ENCODE peak calls at places on chromosomes 5 and 9, in six cellular contexts. One of them, this sample, is unnamed.
A peak's percentile ranks its signal among the peaks of the same experiment; 100 is the strongest.

GRCh38 chr5:93289915-93290314 is 291.1 kb downstream of the NR2F1-AS1 start:
- DNase-seq in MCF 10A: no peak
- DNase-seq in ascending aorta: no peak
- DNase-seq in mesothelial cell of epicardium: no peak
- DNase-seq in GM20000: no peak
- DNase-seq in IMR-90: no peak
- DNase-seq in this sample: no peak

GRCh38 chr5:16897284-16897704 is 38.8 kb downstream of the MYO10 start:
- DNase-seq in MCF 10A: no peak
- DNase-seq in ascending aorta: no peak
- DNase-seq in mesothelial cell of epicardium: no peak
- DNase-seq in GM20000: no peak
- DNase-seq in IMR-90: peak; percentile 74
- DNase-seq in this sample: no peak

GRCh38 chr5:140966293-140967225 is at the start of gene PCDHAC2:
- DNase-seq in MCF 10A: peak; percentile 55
- DNase-seq in ascending aorta: no peak
- DNase-seq in mesothelial cell of epicardium: peak; percentile 42
- DNase-seq in GM20000: no peak
- DNase-seq in IMR-90: no peak
- DNase-seq in this sample: peak; percentile 40

GRCh38 chr5:143980506-143980905 is 168.5 kb downstream of the HMHB1 start:
- DNase-seq in MCF 10A: no peak
- DNase-seq in ascending aorta: no peak
- DNase-seq in mesothelial cell of epicardium: no peak
- DNase-seq in GM20000: no peak
- DNase-seq in IMR-90: no peak
- DNase-seq in this sample: no peak

GRCh38 chr5:55680353-55680752 is 31.8 kb downstream of the SLC38A9 start:
- DNase-seq in MCF 10A: no peak
- DNase-seq in ascending aorta: no peak
- DNase-seq in mesothelial cell of epicardium: no peak
- DNase-seq in GM20000: no peak
- DNase-seq in IMR-90: no peak
- DNase-seq in this sample: no peak

GRCh38 chr5:33601881-33602280 is 161.1 kb downstream of the TARS1 start:
- DNase-seq in MCF 10A: no peak
- DNase-seq in ascending aorta: no peak
- DNase-seq in mesothelial cell of epicardium: no peak
- DNase-seq in GM20000: no peak
- DNase-seq in IMR-90: no peak
- DNase-seq in this sample: no peak

GRCh38 chr5:157108961-157109360 is at the start of gene HAVCR2:
- DNase-seq in MCF 10A: no peak
- DNase-seq in ascending aorta: peak; percentile 35
- DNase-seq in mesothelial cell of epicardium: no peak
- DNase-seq in GM20000: peak; percentile 40
- DNase-seq in IMR-90: no peak
- DNase-seq in this sample: no peak

GRCh38 chr9:127825319-127826051 is 22.8 kb downstream of the FPGS start:
- DNase-seq in MCF 10A: no peak
- DNase-seq in ascending aorta: no peak
- DNase-seq in mesothelial cell of epicardium: no peak
- DNase-seq in GM20000: no peak
- DNase-seq in IMR-90: no peak
- DNase-seq in this sample: peak; percentile 61

GRCh38 chr5:68465133-68465532 is 249.6 kb downstream of the PIK3R1 start:
- DNase-seq in MCF 10A: no peak
- DNase-seq in ascending aorta: no peak
- DNase-seq in mesothelial cell of epicardium: no peak
- DNase-seq in GM20000: no peak
- DNase-seq in IMR-90: no peak
- DNase-seq in this sample: no peak

GRCh38 chr5:138573949-138574670 is 1.1 kb downstream of the HSPA9 start:
- DNase-seq in MCF 10A: no peak
- DNase-seq in ascending aorta: no peak
- DNase-seq in mesothelial cell of epicardium: no peak
- DNase-seq in GM20000: no peak
- DNase-seq in IMR-90: peak; percentile 52
- DNase-seq in this sample: no peak

GRCh38 chr9:34291019-34291418 is 38.0 kb downstream of the KIF24 start:
- DNase-seq in MCF 10A: no peak
- DNase-seq in ascending aorta: no peak
- DNase-seq in mesothelial cell of epicardium: no peak
- DNase-seq in GM20000: no peak
- DNase-seq in IMR-90: no peak
- DNase-seq in this sample: no peak

GRCh38 chr9:27426717-27427645 is 97.1 kb upstream of the IFNK start:
- DNase-seq in MCF 10A: peak; percentile 75
- DNase-seq in ascending aorta: no peak
- DNase-seq in mesothelial cell of epicardium: no peak
- DNase-seq in GM20000: no peak
- DNase-seq in IMR-90: peak; percentile 18
- DNase-seq in this sample: no peak

GRCh38 chr9:89996106-89996505 is 391.3 kb downstream of the GADD45G start:
- DNase-seq in MCF 10A: peak; percentile 18
- DNase-seq in ascending aorta: no peak
- DNase-seq in mesothelial cell of epicardium: no peak
- DNase-seq in GM20000: no peak
- DNase-seq in IMR-90: no peak
- DNase-seq in this sample: no peak

GRCh38 chr9:89993678-89994630 is 389.1 kb downstream of the GADD45G start:
- DNase-seq in MCF 10A: peak; percentile 19
- DNase-seq in ascending aorta: no peak
- DNase-seq in mesothelial cell of epicardium: no peak
- DNase-seq in GM20000: no peak
- DNase-seq in IMR-90: no peak
- DNase-seq in this sample: no peak

GRCh38 chr9:89994988-89995613 is 390.3 kb downstream of the GADD45G start:
- DNase-seq in MCF 10A: no peak
- DNase-seq in ascending aorta: no peak
- DNase-seq in mesothelial cell of epicardium: no peak
- DNase-seq in GM20000: no peak
- DNase-seq in IMR-90: no peak
- DNase-seq in this sample: no peak

GRCh38 chr9:89999176-89999533 is 394.3 kb downstream of the GADD45G start:
- DNase-seq in MCF 10A: no peak
- DNase-seq in ascending aorta: no peak
- DNase-seq in mesothelial cell of epicardium: no peak
- DNase-seq in GM20000: no peak
- DNase-seq in IMR-90: no peak
- DNase-seq in this sample: no peak

GRCh38 chr9:89996717-89997116 is 391.9 kb downstream of the GADD45G start:
- DNase-seq in MCF 10A: peak; percentile 27
- DNase-seq in ascending aorta: no peak
- DNase-seq in mesothelial cell of epicardium: no peak
- DNase-seq in GM20000: no peak
- DNase-seq in IMR-90: no peak
- DNase-seq in this sample: no peak
- TF ChIP-seq CTCF in MCF 10A: peak; percentile 24
- TF ChIP-seq CTCF in ascending aorta: no peak
- TF ChIP-seq CTCF in mesothelial cell of epicardium: no peak
- TF ChIP-seq CTCF in GM20000: no peak
- TF ChIP-seq CTCF in IMR-90: no peak
- TF ChIP-seq CTCF in this sample: no peak

GRCh38 chr9:4366649-4367330 is 66.9 kb upstream of the GLIS3 start:
- DNase-seq in MCF 10A: peak; percentile 52
- DNase-seq in ascending aorta: no peak
- DNase-seq in mesothelial cell of epicardium: no peak
- DNase-seq in GM20000: peak; percentile 33
- DNase-seq in IMR-90: peak; percentile 54
- DNase-seq in this sample: no peak
- TF ChIP-seq CTCF in MCF 10A: peak; percentile 80
- TF ChIP-seq CTCF in ascending aorta: peak; percentile 50
- TF ChIP-seq CTCF in mesothelial cell of epicardium: peak; percentile 51
- TF ChIP-seq CTCF in GM20000: peak; percentile 54
- TF ChIP-seq CTCF in IMR-90: peak; percentile 80
- TF ChIP-seq CTCF in this sample: peak; percentile 54

DNA sequence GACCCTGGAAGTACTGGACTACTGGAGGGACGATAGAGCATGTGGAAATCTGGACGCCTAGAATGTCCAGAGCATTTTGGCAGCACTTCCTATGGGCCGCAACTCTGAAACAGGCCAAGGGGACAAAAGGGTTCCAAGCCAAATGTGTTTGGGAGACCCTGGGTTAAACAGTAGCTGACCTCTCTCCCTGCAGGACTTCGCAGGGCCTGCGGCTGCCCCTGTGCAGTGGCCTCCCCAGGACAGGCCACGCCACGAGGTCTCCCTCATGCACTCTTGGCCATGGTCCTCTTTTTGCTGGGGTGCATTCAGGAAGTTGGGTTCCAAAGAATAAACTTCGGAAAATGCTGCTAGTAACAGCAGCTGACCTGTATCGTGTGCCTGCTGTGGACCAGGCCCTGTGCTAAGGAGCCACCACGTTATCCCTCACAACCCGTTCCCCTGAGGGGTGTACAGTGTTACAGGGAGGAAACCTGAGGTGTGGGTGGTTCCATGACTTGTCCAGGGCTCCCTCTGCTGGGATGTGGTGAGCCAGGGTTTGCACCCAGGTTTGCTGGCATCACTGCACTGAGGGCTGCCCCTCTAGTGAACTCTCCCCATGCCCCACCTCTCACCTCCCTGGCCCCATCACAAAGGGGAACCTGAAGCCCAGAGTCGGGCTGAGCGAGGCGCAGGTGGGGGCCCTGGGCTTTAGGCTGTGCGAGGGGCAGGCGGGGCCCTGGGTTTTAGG is 79.4 kb downstream of the AMBP start:
- DNase-seq in MCF 10A: no peak
- DNase-seq in ascending aorta: no peak
- DNase-seq in mesothelial cell of epicardium: no peak
- DNase-seq in GM20000: no peak
- DNase-seq in IMR-90: peak; percentile 12
- DNase-seq in this sample: no peak
- TF ChIP-seq CTCF in MCF 10A: no peak
- TF ChIP-seq CTCF in ascending aorta: peak; percentile 31
- TF ChIP-seq CTCF in mesothelial cell of epicardium: no peak
- TF ChIP-seq CTCF in GM20000: no peak
- TF ChIP-seq CTCF in IMR-90: peak; percentile 40
- TF ChIP-seq CTCF in this sample: peak; percentile 29

DNA sequence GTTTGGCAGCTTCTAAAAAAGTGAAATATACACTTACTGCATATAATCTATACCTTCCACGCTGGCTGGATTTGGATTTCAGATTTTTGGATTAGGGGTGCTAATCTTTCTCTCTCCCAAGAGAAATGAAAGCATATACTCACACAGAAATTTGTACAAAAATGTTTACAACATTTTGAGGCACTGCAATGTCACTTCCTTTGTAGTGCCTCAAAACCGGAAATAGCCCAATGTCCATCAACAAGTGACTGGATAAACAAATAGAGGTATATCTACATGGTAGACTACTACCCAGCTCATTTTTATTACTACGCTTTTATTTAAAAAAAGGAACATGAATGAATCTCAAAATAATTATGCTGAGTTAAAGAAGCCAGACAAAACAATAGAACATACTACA is 74.0 kb upstream of the MIER3 start:
- DNase-seq in MCF 10A: no peak
- DNase-seq in ascending aorta: no peak
- DNase-seq in mesothelial cell of epicardium: no peak
- DNase-seq in GM20000: no peak
- DNase-seq in IMR-90: no peak
- DNase-seq in this sample: no peak
- TF ChIP-seq CTCF in MCF 10A: no peak
- TF ChIP-seq CTCF in ascending aorta: no peak
- TF ChIP-seq CTCF in mesothelial cell of epicardium: no peak
- TF ChIP-seq CTCF in GM20000: no peak
- TF ChIP-seq CTCF in IMR-90: no peak
- TF ChIP-seq CTCF in this sample: no peak

DNA sequence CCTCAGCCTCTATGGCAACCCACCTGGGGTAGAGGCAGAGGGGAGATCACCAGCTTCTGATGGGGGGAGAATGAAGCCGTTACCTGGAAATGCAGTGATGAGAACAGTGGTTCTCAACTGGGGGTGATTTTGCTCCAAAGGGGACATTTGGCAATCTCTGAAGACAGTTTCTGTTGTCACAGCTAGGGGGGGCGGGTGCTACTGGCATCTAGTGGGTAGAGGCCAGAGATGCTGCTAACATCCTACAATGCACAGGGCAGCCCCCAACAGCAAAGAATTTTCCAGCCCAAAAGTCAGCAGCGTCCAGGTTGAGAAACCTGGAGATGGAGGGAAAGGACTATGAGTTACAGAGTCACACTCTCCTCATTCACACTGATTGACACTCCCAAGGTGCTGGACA is 84.5 kb downstream of the FGF1 start:
- DNase-seq in MCF 10A: no peak
- DNase-seq in ascending aorta: no peak
- DNase-seq in mesothelial cell of epicardium: no peak
- DNase-seq in GM20000: no peak
- DNase-seq in IMR-90: no peak
- DNase-seq in this sample: no peak
- TF ChIP-seq CTCF in MCF 10A: no peak
- TF ChIP-seq CTCF in ascending aorta: no peak
- TF ChIP-seq CTCF in mesothelial cell of epicardium: no peak
- TF ChIP-seq CTCF in GM20000: no peak
- TF ChIP-seq CTCF in IMR-90: peak; percentile 11
- TF ChIP-seq CTCF in this sample: no peak

GRCh38 chr5:59660737-59661136 is 232.8 kb downstream of the PDE4D start:
- DNase-seq in MCF 10A: peak; percentile 36
- DNase-seq in ascending aorta: no peak
- DNase-seq in mesothelial cell of epicardium: no peak
- DNase-seq in GM20000: peak; percentile 17
- DNase-seq in IMR-90: peak; percentile 2
- DNase-seq in this sample: no peak
- TF ChIP-seq CTCF in MCF 10A: peak; percentile 42
- TF ChIP-seq CTCF in ascending aorta: peak; percentile 21
- TF ChIP-seq CTCF in mesothelial cell of epicardium: no peak
- TF ChIP-seq CTCF in GM20000: no peak
- TF ChIP-seq CTCF in IMR-90: peak; percentile 27
- TF ChIP-seq CTCF in this sample: peak; percentile 30

DNA sequence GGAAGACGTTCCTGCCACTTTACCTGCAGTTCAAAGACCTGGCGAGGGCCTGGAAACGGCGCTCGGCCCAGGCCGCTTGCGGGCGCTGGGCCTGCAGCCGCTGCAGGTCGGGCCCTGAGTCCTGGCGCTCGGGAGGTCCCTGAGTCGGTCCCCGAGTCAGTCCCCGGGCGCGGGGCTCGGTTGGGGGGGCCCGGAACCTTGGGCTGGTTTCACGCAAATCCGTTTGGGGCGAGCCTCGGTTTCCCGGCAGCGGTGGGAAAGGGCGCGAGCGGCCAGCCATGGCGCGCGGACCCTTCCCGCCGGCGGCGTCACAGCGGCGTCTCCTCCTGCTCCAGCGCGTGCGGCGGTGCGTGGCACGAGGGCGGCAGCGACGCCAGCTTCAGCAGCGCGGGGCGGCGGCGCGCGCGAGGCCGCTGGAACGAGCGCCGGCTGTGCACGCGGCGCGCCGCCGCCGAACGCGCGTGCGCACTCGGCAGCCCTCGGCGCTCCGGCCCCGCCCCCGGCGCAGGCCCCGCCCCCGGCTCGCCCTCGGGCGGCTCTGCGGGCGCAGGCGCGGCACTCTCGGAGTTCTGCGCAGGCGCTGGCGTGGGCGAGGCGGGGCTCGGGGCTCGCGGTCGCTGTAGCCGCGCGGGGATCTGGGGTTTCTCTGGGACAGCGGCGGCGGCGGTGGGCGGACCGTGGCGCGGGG is 29.8 kb downstream of the EXOC3 start:
- DNase-seq in MCF 10A: peak; percentile 70
- DNase-seq in ascending aorta: no peak
- DNase-seq in mesothelial cell of epicardium: peak; percentile 87
- DNase-seq in GM20000: peak; percentile 100
- DNase-seq in IMR-90: peak; percentile 78
- DNase-seq in this sample: peak; percentile 93
- TF ChIP-seq CTCF in MCF 10A: no peak
- TF ChIP-seq CTCF in ascending aorta: no peak
- TF ChIP-seq CTCF in mesothelial cell of epicardium: no peak
- TF ChIP-seq CTCF in GM20000: no peak
- TF ChIP-seq CTCF in IMR-90: no peak
- TF ChIP-seq CTCF in this sample: peak; percentile 40

GRCh38 chr5:61139094-61139873 is 23.0 kb downstream of the SMIM15 start:
- DNase-seq in MCF 10A: peak; percentile 16
- DNase-seq in ascending aorta: no peak
- DNase-seq in mesothelial cell of epicardium: no peak
- DNase-seq in GM20000: no peak
- DNase-seq in IMR-90: no peak
- DNase-seq in this sample: no peak
- TF ChIP-seq CTCF in MCF 10A: peak; percentile 17
- TF ChIP-seq CTCF in ascending aorta: peak; percentile 22
- TF ChIP-seq CTCF in mesothelial cell of epicardium: no peak
- TF ChIP-seq CTCF in GM20000: no peak
- TF ChIP-seq CTCF in IMR-90: peak; percentile 4
- TF ChIP-seq CTCF in this sample: no peak